ENCODE peak calls at places on chromosome 4, in six cellular contexts. I, O, T, P, W and F are unnamed samples.

GRCh38 chr4:176467011-176467410 is 147.2 kb downstream of the SPCS3 start:
- DNase-seq in W (no peak), T (no peak), I (no peak), O (no peak), P (no peak), F (no peak)

GRCh38 chr4:73653695-73654106 is 33.5 kb upstream of the RASSF6 start:
- DNase-seq in W (no peak), I (no peak), P (no peak), T (no peak), O (no peak), F (no peak)

GRCh38 chr4:92304636-92305035 is 870 bp downstream of the GRID2 start:
- DNase-seq in O (no peak), T (no peak), W (no peak), P (no peak), I (no peak), F (no peak)

GRCh38 chr4:73844352-73844751 is 7.9 kb downstream of the CXCL6 start:
- DNase-seq in W (no peak), O (no peak), P (no peak), T (no peak), I (no peak), F (no peak)

GRCh38 chr4:1416948-1417260 is 10.7 kb upstream of the NKX1-1 start:
- DNase-seq in P (no peak), I (no peak), W (no peak), T (no peak), O (no peak), F (peak)

GRCh38 chr4:56506110-56506705 is 617 bp downstream of the ARL9 start:
- DNase-seq in W (no peak), T (no peak), P (no peak), O (no peak), I (no peak), F (no peak)

GRCh38 chr4:54658321-54659093 is 750 bp downstream of the KIT start:
- DNase-seq in P (no peak), I (no peak), O (peak), T (no peak), W (peak), F (peak)

GRCh38 chr4:28402751-28403150 is 1542.1 kb downstream of the STIM2 start:
- DNase-seq in W (no peak), T (no peak), P (no peak), I (no peak), O (no peak), F (no peak)

GRCh38 chr4:4364486-4365208 is 22.3 kb upstream of the NSG1 start:
- DNase-seq in I (no peak), P (no peak), O (no peak), W (no peak), T (no peak), F (no peak)

GRCh38 chr4:112031712-112032328 is 113.4 kb upstream of the FAM241A start:
- DNase-seq in P (no peak), W (peak), T (no peak), O (peak), I (no peak), F (no peak)

GRCh38 chr4:1857931-1858330 is 2.0 kb upstream of the LETM1 start:
- DNase-seq in P (no peak), I (no peak), W (no peak), O (no peak), T (no peak), F (no peak)

GRCh38 chr4:129043523-129043922 is 49.8 kb downstream of the SCLT1 start:
- DNase-seq in I (no peak), W (no peak), P (no peak), T (no peak), O (no peak), F (no peak)

GRCh38 chr4:44760142-44760898 is 34.0 kb upstream of the GNPDA2 start:
- DNase-seq in W (no peak), O (peak), P (no peak), T (no peak), I (no peak), F (no peak)

GRCh38 chr4:145909773-145910172 is 28.9 kb downstream of the ZNF827 start:
- DNase-seq in I (no peak), W (no peak), O (no peak), P (no peak), T (no peak), F (no peak)

GRCh38 chr4:23717528-23718248 is 172.2 kb downstream of the PPARGC1A start:
- DNase-seq in W (no peak), P (no peak), I (no peak), O (no peak), T (no peak), F (no peak)

GRCh38 chr4:168856312-168856711 is 153.7 kb downstream of the CBR4 start:
- DNase-seq in T (no peak), O (no peak), W (no peak), P (no peak), I (no peak), F (no peak)

GRCh38 chr4:7286170-7286569 is 93.8 kb downstream of the SORCS2 start:
- DNase-seq in P (no peak), O (no peak), I (no peak), T (no peak), W (no peak), F (no peak)

GRCh38 chr4:1036095-1036494 is 24.7 kb downstream of the FGFRL1 start:
- DNase-seq in I (no peak), T (no peak), W (no peak), P (no peak), O (no peak), F (no peak)

GRCh38 chr4:124953059-124953850 is 240.7 kb upstream of the ANKRD50 start:
- DNase-seq in I (no peak), W (no peak), O (no peak), P (no peak), T (no peak), F (no peak)

GRCh38 chr4:1408418-1408817 is 2.2 kb upstream of the NKX1-1 start:
- DNase-seq in P (no peak), T (no peak), I (no peak), W (no peak), O (no peak), F (peak)

GRCh38 chr4:121053601-121054143 is 18.7 kb downstream of the NDNF start:
- DNase-seq in T (no peak), O (no peak), W (no peak), I (no peak), P (no peak), F (no peak)

GRCh38 chr4:87851332-87851731 is 18.6 kb downstream of the MEPE start:
- DNase-seq in W (no peak), T (no peak), P (no peak), I (no peak), O (no peak), F (no peak)

GRCh38 chr4:137909910-137910309 is 332.2 kb downstream of the SLC7A11 start:
- DNase-seq in W (no peak), I (no peak), O (no peak), P (no peak), T (no peak), F (peak)

GRCh38 chr4:55468724-55469123 is 73.0 kb downstream of the TMEM165 start:
- DNase-seq in T (no peak), I (no peak), O (no peak), P (no peak), W (no peak), F (no peak)

GRCh38 chr4:189200346-189200745 is 740.3 kb upstream of the FRG1 start:
- DNase-seq in O (no peak), W (no peak), P (no peak), I (no peak), T (no peak), F (no peak)